ENCODE peak calls at places on chromosome 22, in four cellular contexts. One of them, this sample, is unnamed.

GRCh38 chr22:28424427-28425080 is 255.1 kb downstream of the TTC28 start:
- DNase-seq in AG09309: no peak
- DNase-seq in non-pigmented ciliary epithelial cell: no peak
- DNase-seq in activated T-helper 2 cell treated with anti-CD3 and anti-CD28 coated beads, Interferon-gamma antibody, Interleukin-2, Interleukin-4, amounts not matched to agents 10 μg/mL and 5 μg/mL and 100 μg/mL, durations not matched to agents 14 hours and 24 hours and 36 hours: no peak
- DNase-seq in this sample: no peak

GRCh38 chr22:29994027-29994715 is 86.1 kb upstream of the HORMAD2 start:
- DNase-seq in non-pigmented ciliary epithelial cell: peak
- DNase-seq in AG09309: no peak
- DNase-seq in activated T-helper 2 cell treated with anti-CD3 and anti-CD28 coated beads, Interferon-gamma antibody, Interleukin-2, Interleukin-4, amounts not matched to agents 10 μg/mL and 5 μg/mL and 100 μg/mL, durations not matched to agents 14 hours and 24 hours and 36 hours: no peak
- DNase-seq in this sample: no peak

GRCh38 chr22:45602824-45603301 is 68.8 kb upstream of the ATXN10 start:
- DNase-seq in activated T-helper 2 cell treated with anti-CD3 and anti-CD28 coated beads, Interferon-gamma antibody, Interleukin-2, Interleukin-4, amounts not matched to agents 10 μg/mL and 5 μg/mL and 100 μg/mL, durations not matched to agents 14 hours and 24 hours and 36 hours: no peak
- DNase-seq in AG09309: peak
- DNase-seq in non-pigmented ciliary epithelial cell: no peak
- DNase-seq in this sample: no peak

GRCh38 chr22:41885576-41885975 is 29.3 kb downstream of the SHISA8 start:
- DNase-seq in activated T-helper 2 cell treated with anti-CD3 and anti-CD28 coated beads, Interferon-gamma antibody, Interleukin-2, Interleukin-4, amounts not matched to agents 10 μg/mL and 5 μg/mL and 100 μg/mL, durations not matched to agents 14 hours and 24 hours and 36 hours: no peak
- DNase-seq in AG09309: no peak
- DNase-seq in non-pigmented ciliary epithelial cell: no peak
- DNase-seq in this sample: no peak

GRCh38 chr22:30176431-30176830 is 70.1 kb downstream of the LIF start:
- DNase-seq in activated T-helper 2 cell treated with anti-CD3 and anti-CD28 coated beads, Interferon-gamma antibody, Interleukin-2, Interleukin-4, amounts not matched to agents 10 μg/mL and 5 μg/mL and 100 μg/mL, durations not matched to agents 14 hours and 24 hours and 36 hours: no peak
- DNase-seq in non-pigmented ciliary epithelial cell: no peak
- DNase-seq in AG09309: no peak
- DNase-seq in this sample: no peak

GRCh38 chr22:19841641-19842385 is 12.9 kb downstream of the GNB1L start:
- DNase-seq in AG09309: no peak
- DNase-seq in non-pigmented ciliary epithelial cell: no peak
- DNase-seq in activated T-helper 2 cell treated with anti-CD3 and anti-CD28 coated beads, Interferon-gamma antibody, Interleukin-2, Interleukin-4, amounts not matched to agents 10 μg/mL and 5 μg/mL and 100 μg/mL, durations not matched to agents 14 hours and 24 hours and 36 hours: no peak
- DNase-seq in this sample: no peak

GRCh38 chr22:23519442-23520177 is 60.5 kb downstream of the IGLL1 start:
- DNase-seq in activated T-helper 2 cell treated with anti-CD3 and anti-CD28 coated beads, Interferon-gamma antibody, Interleukin-2, Interleukin-4, amounts not matched to agents 10 μg/mL and 5 μg/mL and 100 μg/mL, durations not matched to agents 14 hours and 24 hours and 36 hours: no peak
- DNase-seq in AG09309: no peak
- DNase-seq in non-pigmented ciliary epithelial cell: no peak
- DNase-seq in this sample: no peak

GRCh38 chr22:20464096-20464614 is 26.5 kb upstream of the SCARF2 start:
- DNase-seq in AG09309: no peak
- DNase-seq in activated T-helper 2 cell treated with anti-CD3 and anti-CD28 coated beads, Interferon-gamma antibody, Interleukin-2, Interleukin-4, amounts not matched to agents 10 μg/mL and 5 μg/mL and 100 μg/mL, durations not matched to agents 14 hours and 24 hours and 36 hours: peak
- DNase-seq in non-pigmented ciliary epithelial cell: no peak
- DNase-seq in this sample: peak

GRCh38 chr22:23213581-23214341 is 33.5 kb downstream of the BCR start:
- DNase-seq in AG09309: no peak
- DNase-seq in activated T-helper 2 cell treated with anti-CD3 and anti-CD28 coated beads, Interferon-gamma antibody, Interleukin-2, Interleukin-4, amounts not matched to agents 10 μg/mL and 5 μg/mL and 100 μg/mL, durations not matched to agents 14 hours and 24 hours and 36 hours: no peak
- DNase-seq in non-pigmented ciliary epithelial cell: no peak
- DNase-seq in this sample: no peak

GRCh38 chr22:40128989-40129388 is 48.7 kb upstream of the TNRC6B start:
- DNase-seq in activated T-helper 2 cell treated with anti-CD3 and anti-CD28 coated beads, Interferon-gamma antibody, Interleukin-2, Interleukin-4, amounts not matched to agents 10 μg/mL and 5 μg/mL and 100 μg/mL, durations not matched to agents 14 hours and 24 hours and 36 hours: no peak
- DNase-seq in AG09309: no peak
- DNase-seq in non-pigmented ciliary epithelial cell: no peak
- DNase-seq in this sample: peak

GRCh38 chr22:24398409-24398808 is 29.0 kb upstream of the ADORA2A start:
- DNase-seq in AG09309: no peak
- DNase-seq in activated T-helper 2 cell treated with anti-CD3 and anti-CD28 coated beads, Interferon-gamma antibody, Interleukin-2, Interleukin-4, amounts not matched to agents 10 μg/mL and 5 μg/mL and 100 μg/mL, durations not matched to agents 14 hours and 24 hours and 36 hours: no peak
- DNase-seq in non-pigmented ciliary epithelial cell: no peak
- DNase-seq in this sample: no peak

GRCh38 chr22:49535126-49535525 is 292.5 kb downstream of the BRD1 start:
- DNase-seq in AG09309: no peak
- DNase-seq in non-pigmented ciliary epithelial cell: no peak
- DNase-seq in activated T-helper 2 cell treated with anti-CD3 and anti-CD28 coated beads, Interferon-gamma antibody, Interleukin-2, Interleukin-4, amounts not matched to agents 10 μg/mL and 5 μg/mL and 100 μg/mL, durations not matched to agents 14 hours and 24 hours and 36 hours: no peak
- DNase-seq in this sample: no peak

GRCh38 chr22:47600791-47601400 is 838.4 kb downstream of the TBC1D22A start:
- DNase-seq in activated T-helper 2 cell treated with anti-CD3 and anti-CD28 coated beads, Interferon-gamma antibody, Interleukin-2, Interleukin-4, amounts not matched to agents 10 μg/mL and 5 μg/mL and 100 μg/mL, durations not matched to agents 14 hours and 24 hours and 36 hours: no peak
- DNase-seq in AG09309: no peak
- DNase-seq in non-pigmented ciliary epithelial cell: no peak
- DNase-seq in this sample: no peak

GRCh38 chr22:40638261-40638660 is 1.7 kb upstream of the MRTFA start:
- DNase-seq in AG09309: no peak
- DNase-seq in non-pigmented ciliary epithelial cell: no peak
- DNase-seq in activated T-helper 2 cell treated with anti-CD3 and anti-CD28 coated beads, Interferon-gamma antibody, Interleukin-2, Interleukin-4, amounts not matched to agents 10 μg/mL and 5 μg/mL and 100 μg/mL, durations not matched to agents 14 hours and 24 hours and 36 hours: no peak
- DNase-seq in this sample: no peak

GRCh38 chr22:30182365-30182764 is 64.2 kb downstream of the LIF start:
- DNase-seq in activated T-helper 2 cell treated with anti-CD3 and anti-CD28 coated beads, Interferon-gamma antibody, Interleukin-2, Interleukin-4, amounts not matched to agents 10 μg/mL and 5 μg/mL and 100 μg/mL, durations not matched to agents 14 hours and 24 hours and 36 hours: no peak
- DNase-seq in non-pigmented ciliary epithelial cell: no peak
- DNase-seq in AG09309: no peak
- DNase-seq in this sample: no peak

GRCh38 chr22:47291565-47292495 is 529.4 kb downstream of the TBC1D22A start:
- DNase-seq in non-pigmented ciliary epithelial cell: no peak
- DNase-seq in AG09309: no peak
- DNase-seq in activated T-helper 2 cell treated with anti-CD3 and anti-CD28 coated beads, Interferon-gamma antibody, Interleukin-2, Interleukin-4, amounts not matched to agents 10 μg/mL and 5 μg/mL and 100 μg/mL, durations not matched to agents 14 hours and 24 hours and 36 hours: no peak
- DNase-seq in this sample: no peak

GRCh38 chr22:45877651-45878050 is 99.3 kb downstream of the WNT7B start:
- DNase-seq in AG09309: no peak
- DNase-seq in non-pigmented ciliary epithelial cell: no peak
- DNase-seq in activated T-helper 2 cell treated with anti-CD3 and anti-CD28 coated beads, Interferon-gamma antibody, Interleukin-2, Interleukin-4, amounts not matched to agents 10 μg/mL and 5 μg/mL and 100 μg/mL, durations not matched to agents 14 hours and 24 hours and 36 hours: no peak
- DNase-seq in this sample: no peak

GRCh38 chr22:38072322-38073149 is 11.4 kb downstream of the SLC16A8 start:
- DNase-seq in activated T-helper 2 cell treated with anti-CD3 and anti-CD28 coated beads, Interferon-gamma antibody, Interleukin-2, Interleukin-4, amounts not matched to agents 10 μg/mL and 5 μg/mL and 100 μg/mL, durations not matched to agents 14 hours and 24 hours and 36 hours: no peak
- DNase-seq in AG09309: no peak
- DNase-seq in non-pigmented ciliary epithelial cell: no peak
- DNase-seq in this sample: no peak

GRCh38 chr22:23197836-23198235 is 17.5 kb downstream of the BCR start:
- DNase-seq in AG09309: no peak
- DNase-seq in non-pigmented ciliary epithelial cell: no peak
- DNase-seq in activated T-helper 2 cell treated with anti-CD3 and anti-CD28 coated beads, Interferon-gamma antibody, Interleukin-2, Interleukin-4, amounts not matched to agents 10 μg/mL and 5 μg/mL and 100 μg/mL, durations not matched to agents 14 hours and 24 hours and 36 hours: no peak
- DNase-seq in this sample: no peak

GRCh38 chr22:45709004-45709739 is 37.5 kb downstream of the ATXN10 start:
- DNase-seq in activated T-helper 2 cell treated with anti-CD3 and anti-CD28 coated beads, Interferon-gamma antibody, Interleukin-2, Interleukin-4, amounts not matched to agents 10 μg/mL and 5 μg/mL and 100 μg/mL, durations not matched to agents 14 hours and 24 hours and 36 hours: no peak
- DNase-seq in non-pigmented ciliary epithelial cell: no peak
- DNase-seq in AG09309: peak
- DNase-seq in this sample: no peak

GRCh38 chr22:42960146-42960509 is 54.8 kb downstream of the PACSIN2 start:
- DNase-seq in non-pigmented ciliary epithelial cell: no peak
- DNase-seq in activated T-helper 2 cell treated with anti-CD3 and anti-CD28 coated beads, Interferon-gamma antibody, Interleukin-2, Interleukin-4, amounts not matched to agents 10 μg/mL and 5 μg/mL and 100 μg/mL, durations not matched to agents 14 hours and 24 hours and 36 hours: no peak
- DNase-seq in AG09309: no peak
- DNase-seq in this sample: no peak

This sample was measured in activated T-helper 1 cell treated with anti-CD3 and anti-CD28 coated beads, Interleukin-12 subunit alpha, Interleukin-12 subunit beta, Interleukin-2, Interleukin-4 antibody, amounts not matched to agents 30 ng/mL and 10 ng/mL and 1 ng/mL, durations not matched to agents 14 hours and 24 hours and 36 hours.